ENCODE peak calls at places on chromosome 9, in five cellular contexts. E is AG04450, M is tibial artery, R is right lobe of liver, D is endothelial cell of umbilical vein. V is an unnamed sample.

GRCh38 chr9:137441289-137441934 is at the start of gene ENTPD8:
- DNase-seq in E (no peak), M (no peak), R (peak; percentile 89), D (no peak), V (no peak)

GRCh38 chr9:120477534-120478001 is 102.4 kb downstream of the CDK5RAP2 start:
- DNase-seq in E (peak; percentile 83), M (peak; percentile 58), R (peak; percentile 41), D (peak; percentile 69), V (peak; percentile 42)

GRCh38 chr9:92978345-92978875 is 31.1 kb downstream of the FGD3 start:
- DNase-seq in E (no peak), M (no peak), R (no peak), D (no peak), V (no peak)

GRCh38 chr9:72864327-72864726 is 88.5 kb downstream of the ALDH1A1 start:
- DNase-seq in E (no peak), M (no peak), R (no peak), D (no peak), V (no peak)

GRCh38 chr9:2016411-2017208 is 1.5 kb downstream of the SMARCA2 start:
- DNase-seq in E (no peak), M (peak; percentile 87), R (peak; percentile 88), D (peak; percentile 58), V (no peak)

GRCh38 chr9:119483153-119483552 is 113.9 kb upstream of the BRINP1 start:
- DNase-seq in E (no peak), M (no peak), R (no peak), D (no peak), V (no peak)

GRCh38 chr9:18422296-18423036 is 51.5 kb upstream of the ADAMTSL1 start:
- DNase-seq in E (no peak), M (no peak), R (no peak), D (no peak), V (no peak)

GRCh38 chr9:120735415-120736126 is 21.3 kb upstream of the MEGF9 start:
- DNase-seq in E (peak; percentile 41), M (peak; percentile 38), R (peak; percentile 60), D (no peak), V (no peak)

GRCh38 chr9:121744687-121745395 is 93.4 kb downstream of the DAB2IP start:
- DNase-seq in E (peak; percentile 16), M (no peak), R (no peak), D (no peak), V (no peak)

GRCh38 chr9:131361202-131361833 is 32.6 kb upstream of the PRRC2B start:
- DNase-seq in E (no peak), M (no peak), R (no peak), D (peak; percentile 45), V (no peak)

GRCh38 chr9:14031015-14031414 is 282.9 kb downstream of the NFIB start:
- DNase-seq in E (peak; percentile 3), M (peak; percentile 34), R (no peak), D (peak; percentile 84), V (no peak)

GRCh38 chr9:91789941-91790340 is 160.1 kb downstream of the ROR2 start:
- DNase-seq in E (no peak), M (no peak), R (no peak), D (no peak), V (no peak)

GRCh38 chr9:15735083-15735974 is 182.5 kb downstream of the CCDC171 start:
- DNase-seq in E (peak; percentile 79), M (no peak), R (no peak), D (peak; percentile 84), V (peak; percentile 88)

GRCh38 chr9:32161209-32161608 is 223.2 kb upstream of the ACO1 start:
- DNase-seq in E (no peak), M (no peak), R (no peak), D (no peak), V (no peak)

GRCh38 chr9:81141952-81142351 is 547.4 kb downstream of the TLE1 start:
- DNase-seq in E (no peak), M (no peak), R (no peak), D (no peak), V (no peak)

GRCh38 chr9:129773262-129774048 is 20.6 kb upstream of the PTGES start:
- DNase-seq in E (peak; percentile 27), M (peak; percentile 53), R (peak; percentile 29), D (no peak), V (no peak)

GRCh38 chr9:126834672-126835071 is 25.8 kb upstream of the ZBTB34 start:
- DNase-seq in E (no peak), M (no peak), R (no peak), D (no peak), V (no peak)

GRCh38 chr9:17349816-17350215 is 215.0 kb downstream of the CNTLN start:
- DNase-seq in E (peak; percentile 26), M (no peak), R (no peak), D (no peak), V (no peak)

GRCh38 chr9:37908698-37909186 is 4.8 kb upstream of the SLC25A51 start:
- DNase-seq in E (no peak), M (peak; percentile 17), R (no peak), D (no peak), V (peak; percentile 28)

GRCh38 chr9:122816163-122816867 is 12.1 kb downstream of the PDCL start:
- DNase-seq in E (no peak), M (peak; percentile 63), R (peak; percentile 44), D (peak; percentile 98), V (no peak)

GRCh38 chr9:86557063-86557766 is 203.0 kb upstream of the TUT7 start:
- DNase-seq in E (peak; percentile 89), M (no peak), R (no peak), D (no peak), V (peak; percentile 65)

GRCh38 chr9:38227061-38227540 is 158.1 kb upstream of the SHB start:
- DNase-seq in E (peak; percentile 80), M (no peak), R (peak; percentile 82), D (peak; percentile 61), V (peak; percentile 10)

GRCh38 chr9:2424564-2425153 is 196.9 kb upstream of the VLDLR start:
- DNase-seq in E (no peak), M (no peak), R (no peak), D (no peak), V (peak; percentile 70)

GRCh38 chr9:71048271-71048670 is 73.2 kb downstream of the TRPM3 start:
- DNase-seq in E (no peak), M (no peak), R (no peak), D (no peak), V (no peak)

GRCh38 chr9:111903996-111904395 is 7.4 kb downstream of the UGCG start:
- DNase-seq in E (no peak), M (no peak), R (no peak), D (no peak), V (no peak)

GRCh38 chr9:111900934-111901612 is 4.5 kb downstream of the UGCG start:
- DNase-seq in E (no peak), M (no peak), R (no peak), D (no peak), V (no peak)

GRCh38 chr9:111900081-111900805 is 3.6 kb downstream of the UGCG start:
- DNase-seq in E (no peak), M (no peak), R (no peak), D (no peak), V (no peak)

GRCh38 chr9:111904889-111905288 is 8.3 kb downstream of the UGCG start:
- DNase-seq in E (no peak), M (no peak), R (no peak), D (no peak), V (no peak)

GRCh38 chr9:111902396-111903147 is 6.0 kb downstream of the UGCG start:
- DNase-seq in E (no peak), M (no peak), R (no peak), D (peak; percentile 82), V (no peak)
- H3K4me3 ChIP-seq in E (peak overlapping the region; percentile 91), M (no peak overlapping the region), R (no peak overlapping the region), D (no peak overlapping the region), V (peak overlapping the region; percentile 97)

DNA sequence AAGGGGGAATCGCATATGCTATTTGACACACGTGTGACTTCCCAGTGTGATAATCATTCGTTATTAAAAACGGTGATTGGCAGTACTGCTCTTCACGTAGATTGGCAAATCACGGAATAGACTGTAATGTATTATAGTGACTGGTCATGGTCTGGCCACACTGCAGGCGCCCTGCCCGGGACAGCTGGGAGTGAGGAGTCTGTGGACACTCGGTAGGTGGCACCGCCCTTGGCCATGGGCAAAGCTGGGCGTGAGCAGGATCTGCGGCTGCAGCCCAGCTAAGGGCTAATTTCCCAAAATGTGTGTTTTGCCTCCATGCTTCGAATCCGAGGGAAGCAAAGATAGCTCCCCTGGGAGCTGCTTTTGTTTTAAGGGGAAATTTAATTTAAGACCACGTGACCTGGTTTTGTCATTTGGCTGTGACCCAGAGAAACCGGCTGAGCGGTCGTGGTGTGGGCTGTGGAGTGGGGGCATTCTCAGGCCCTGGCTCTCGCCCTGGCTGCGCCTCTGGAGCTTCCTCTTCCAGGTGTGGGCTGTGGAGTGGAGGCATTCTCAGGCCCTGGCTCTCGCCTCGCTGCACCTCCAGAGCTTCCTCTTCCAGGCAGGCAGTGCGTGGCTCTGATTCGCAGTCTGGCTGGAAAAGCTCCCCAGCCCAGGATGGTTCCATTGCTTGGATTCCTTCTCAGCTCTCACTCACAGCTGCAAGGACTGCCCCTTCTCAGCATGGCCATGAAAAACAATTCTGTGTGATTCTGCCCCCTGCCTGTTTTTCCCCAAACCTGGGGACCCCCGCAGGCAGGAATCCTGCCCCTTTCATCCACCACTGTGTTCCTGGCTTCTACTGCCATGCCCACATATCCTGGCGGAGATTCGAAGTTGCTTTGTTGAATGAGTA is 131.1 kb downstream of the OLFM1 start:
- DNase-seq in E (no peak), M (peak; percentile 19), R (peak; percentile 11), D (no peak), V (no peak)
- TF ChIP-seq CTCF in E (no peak), M (no peak), R (no peak), D (no peak), V (no peak)

GRCh38 chr9:5893591-5894236 is 3.0 kb downstream of the MLANA start:
- DNase-seq in E (no peak), M (no peak), R (peak; percentile 49), D (no peak), V (no peak)

GRCh38 chr9:5893134-5893505 is 2.4 kb downstream of the MLANA start:
- DNase-seq in E (no peak), M (no peak), R (no peak), D (no peak), V (no peak)

GRCh38 chr9:5892456-5893133 is 1.9 kb downstream of the MLANA start:
- DNase-seq in E (no peak), M (no peak), R (no peak), D (peak; percentile 15), V (no peak)

GRCh38 chr9:5895782-5896181 is 5.1 kb downstream of the MLANA start:
- DNase-seq in E (no peak), M (no peak), R (no peak), D (peak; percentile 14), V (no peak)

GRCh38 chr9:5894237-5894959 is 3.7 kb downstream of the MLANA start:
- DNase-seq in E (no peak), M (no peak), R (no peak), D (no peak), V (no peak)
- H3K4me3 ChIP-seq in E (no peak overlapping the region), M (no peak overlapping the region), R (no peak overlapping the region), D (no peak overlapping the region), V (no peak overlapping the region)

DNA sequence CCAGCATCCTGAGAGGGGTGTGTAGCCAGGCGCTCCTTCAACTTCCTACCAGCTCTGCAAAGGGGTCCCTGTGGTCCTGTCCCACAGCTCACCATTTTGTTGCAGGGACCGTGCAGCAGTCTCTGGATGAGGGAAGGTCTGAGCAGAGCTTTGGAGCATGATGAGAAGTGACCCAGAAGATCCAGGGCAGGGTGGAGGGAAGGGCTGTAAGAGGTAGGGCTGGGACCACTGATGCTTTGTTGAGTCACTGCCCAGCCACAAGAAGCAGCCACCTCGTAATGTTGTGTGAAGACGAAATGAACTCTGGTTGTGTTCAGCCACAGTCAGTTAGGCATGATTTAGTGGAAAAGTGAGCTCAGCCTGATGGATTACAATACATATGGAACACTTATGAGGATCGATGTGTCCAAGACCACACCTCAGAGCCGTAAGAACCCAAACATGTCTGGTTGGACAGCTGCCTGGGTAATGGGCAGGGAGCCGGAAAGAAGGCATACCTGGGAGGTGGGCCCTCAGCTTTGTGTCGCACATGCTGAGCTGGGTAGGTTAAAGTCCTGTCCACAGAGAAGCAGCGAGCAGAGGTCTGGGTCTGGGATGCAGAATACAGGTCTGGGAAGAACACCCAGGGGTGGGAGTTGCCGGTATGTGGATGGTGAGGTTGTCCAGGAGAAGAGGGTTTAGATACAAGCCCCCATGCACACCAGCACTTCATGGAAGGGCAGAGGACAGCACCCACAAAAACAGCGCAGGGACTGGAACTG is 250.1 kb downstream of the GADD45G start:
- DNase-seq in E (no peak), M (no peak), R (no peak), D (no peak), V (no peak)
- TF ChIP-seq CTCF in E (no peak), M (no peak), R (no peak), D (no peak), V (no peak)

V was measured in BJ.